ENCODE peak calls at places on chromosomes 6 and 20, in four cellular contexts. Y is HepG2, R is K562, C is GM12878. D is an unnamed sample.

GRCh38 chr6:56299916-56300315 is 52.5 kb upstream of the COL21A1 start:
- DNase-seq in R (no peak), C (no peak), Y (no peak), D (no peak)

GRCh38 chr20:20454850-20455627 is 87.1 kb downstream of the INSM1 start:
- DNase-seq in R (no peak), C (no peak), Y (no peak), D (no peak)

GRCh38 chr20:9038791-9039190 is 30.1 kb upstream of the PLCB4 start:
- DNase-seq in R (no peak), Y (no peak), C (no peak), D (no peak)

GRCh38 chr6:4010682-4011081 is 68.3 kb downstream of the FAM217A start:
- DNase-seq in Y (peak), C (no peak), R (peak), D (no peak)

GRCh38 chr20:3456648-3457047 is 14.2 kb upstream of the ATRN start:
- DNase-seq in R (no peak), Y (no peak), C (no peak), D (no peak)

GRCh38 chr6:17059022-17059421 is 42.8 kb upstream of the STMND1 start:
- DNase-seq in Y (no peak), R (no peak), C (no peak), D (no peak)

GRCh38 chr6:84979541-84979940 is 215.1 kb upstream of the TBX18 start:
- DNase-seq in Y (no peak), C (no peak), R (no peak), D (no peak)

GRCh38 chr6:127481628-127482027 is 22.4 kb upstream of the KIAA0408 start:
- DNase-seq in C (no peak), R (no peak), Y (no peak), D (no peak)

GRCh38 chr6:132130530-132131298 is 179.5 kb upstream of the CCN2 start:
- DNase-seq in R (no peak), C (no peak), Y (no peak), D (no peak)

GRCh38 chr6:37130704-37131103 is 39.2 kb upstream of the PIM1 start:
- DNase-seq in R (no peak), C (no peak), Y (peak), D (no peak)

GRCh38 chr20:17921774-17922173 is 46.8 kb downstream of the SNX5 start:
- DNase-seq in R (no peak), Y (no peak), C (no peak), D (no peak)

GRCh38 chr6:22194188-22194921 is 102.5 kb downstream of the PRL start:
- DNase-seq in Y (no peak), C (peak), R (no peak), D (no peak)

GRCh38 chr20:58986968-58987517 is 6.0 kb downstream of the NELFCD start:
- DNase-seq in R (no peak), C (no peak), Y (no peak), D (no peak)

DNA sequence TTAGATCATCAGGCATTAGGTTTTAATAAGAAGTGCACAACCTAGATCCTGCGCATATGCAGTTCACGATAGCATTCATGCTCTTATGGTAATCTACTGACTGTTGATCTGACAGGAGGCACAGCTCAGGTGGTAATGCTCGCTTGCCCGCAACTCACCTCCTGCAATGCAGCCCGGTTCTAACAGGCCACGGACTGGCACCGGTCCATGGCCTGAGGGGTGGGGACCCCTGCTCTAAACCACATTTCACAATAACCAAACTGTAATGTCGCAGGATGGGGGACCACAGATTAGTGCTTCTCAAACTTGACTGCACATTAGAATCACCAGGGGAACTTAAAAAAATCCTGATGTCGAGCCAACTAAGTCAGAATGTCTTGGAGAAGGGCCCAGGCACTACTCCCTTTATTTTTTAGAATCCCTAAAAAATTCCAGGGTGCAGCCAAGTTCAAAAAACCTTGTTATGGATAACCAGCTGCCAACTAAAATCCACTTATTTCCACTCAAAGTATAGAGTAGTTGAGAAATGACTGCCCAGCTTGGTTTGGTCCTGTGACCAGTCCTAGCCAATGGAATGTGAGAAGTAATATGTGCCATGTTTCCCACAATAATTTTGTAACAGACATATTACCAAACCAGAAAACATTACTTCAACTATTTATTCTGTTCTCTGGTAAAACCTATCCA is 3.1 kb downstream of the SHPRH start:
- DNase-seq in Y (no peak), R (no peak), C (no peak), D (no peak)
- TF ChIP-seq TCF7 in Y (no peak), R (no peak), C (no peak), D (no peak)

DNA sequence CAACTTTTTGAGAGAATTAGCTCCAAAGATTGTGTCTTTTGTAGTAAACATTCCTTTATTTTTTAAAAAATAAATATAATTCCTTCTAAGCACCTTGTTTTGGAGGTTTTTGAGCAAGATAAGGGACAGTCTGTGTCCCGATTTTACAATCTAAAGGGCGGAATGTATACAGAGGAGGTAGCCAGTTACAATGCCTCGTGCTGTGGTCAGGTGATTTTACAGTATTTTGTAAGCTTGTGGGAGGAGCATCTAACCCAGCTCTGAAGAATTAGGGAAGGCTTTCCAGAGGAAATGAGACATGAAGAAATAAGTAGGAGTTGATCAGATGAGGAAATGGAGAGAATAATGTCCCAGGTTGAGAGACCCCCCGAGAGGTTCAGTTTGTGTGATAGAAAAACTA is 1.3 kb downstream of the HINT3 start:
- DNase-seq in R (no peak), Y (peak), C (no peak), D (no peak)
- TF ChIP-seq TCF7 in R (no peak), Y (no peak), C (no peak), D (no peak)

GRCh38 chr20:63652192-63652980 is 838 bp downstream of the STMN3 start:
- DNase-seq in Y (peak), C (no peak), R (peak), D (peak)
- TF ChIP-seq TCF7 in Y (no peak), C (no peak), R (no peak), D (no peak)

DNA sequence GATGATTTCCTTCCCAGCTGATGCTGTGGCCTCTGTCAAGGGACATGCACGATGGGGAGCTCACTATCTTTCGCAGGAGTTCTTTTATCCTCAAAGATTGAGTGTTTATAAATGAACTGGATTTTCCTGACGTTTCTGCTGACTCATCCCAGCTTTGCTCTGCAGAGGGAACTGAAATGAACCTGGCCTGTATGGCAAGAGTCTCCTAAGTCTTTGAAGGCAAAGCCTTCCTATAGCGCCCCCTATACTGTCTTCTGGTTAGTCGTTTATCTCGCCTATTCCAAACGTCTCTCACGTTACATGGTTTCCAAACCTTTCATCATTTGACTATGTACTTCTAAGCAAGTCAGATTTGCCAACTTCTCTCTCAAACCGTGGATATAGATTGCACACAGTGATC is 565.3 kb downstream of the KIF16B start:
- DNase-seq in Y (no peak), C (no peak), R (no peak), D (no peak)
- TF ChIP-seq TCF7 in Y (no peak), C (no peak), R (no peak), D (no peak)

DNA sequence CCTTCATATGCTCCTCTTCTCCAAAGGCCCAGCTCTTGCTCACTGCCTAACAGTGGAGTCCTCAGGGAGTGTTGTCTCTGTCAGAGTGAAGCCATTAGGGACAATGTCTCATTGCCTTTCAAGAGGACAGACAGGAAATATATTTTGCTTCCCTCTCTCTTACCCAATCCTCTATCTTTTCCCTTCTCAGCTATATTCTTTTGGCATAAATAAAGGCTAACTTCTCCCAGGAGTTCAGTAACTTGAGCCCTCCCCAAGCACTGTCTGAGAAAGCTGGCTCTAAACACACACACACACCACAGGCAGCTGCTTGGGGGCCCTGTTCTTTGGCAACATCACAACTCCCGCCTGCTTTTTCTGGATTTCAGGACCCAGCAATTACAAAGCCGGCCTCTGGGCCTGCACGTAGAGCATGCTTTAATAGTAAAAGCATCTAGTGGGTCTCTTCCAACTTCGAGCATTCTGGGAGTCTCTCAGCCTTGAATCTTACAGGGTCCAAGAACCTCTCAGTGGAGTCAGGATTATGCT is 34.7 kb upstream of the LAMA4 start:
- DNase-seq in C (no peak), R (no peak), Y (no peak), D (no peak)
- TF ChIP-seq TCF7 in C (no peak), R (no peak), Y (no peak), D (no peak)

GRCh38 chr6:93343476-93343875 is 75.9 kb downstream of the EPHA7 start:
- DNase-seq in Y (no peak), C (no peak), R (no peak), D (no peak)
- TF ChIP-seq TCF7 in Y (no peak), C (no peak), R (no peak), D (no peak)

GRCh38 chr6:169869301-169869700 is 117.9 kb downstream of the ERMARD start:
- DNase-seq in Y (no peak), R (no peak), C (no peak), D (no peak)
- TF ChIP-seq TCF7 in Y (no peak), R (no peak), C (no peak), D (no peak)

GRCh38 chr20:23095504-23095903 is 9.4 kb upstream of the CD93 start:
- DNase-seq in R (no peak), C (no peak), Y (no peak), D (no peak)

GRCh38 chr20:23097636-23098580 is 11.8 kb upstream of the CD93 start:
- DNase-seq in C (no peak), Y (no peak), R (no peak), D (no peak)

GRCh38 chr20:23094927-23095326 is 8.8 kb upstream of the CD93 start:
- DNase-seq in C (no peak), R (no peak), Y (no peak), D (no peak)

GRCh38 chr20:23096073-23096472 is 9.9 kb upstream of the CD93 start:
- DNase-seq in Y (no peak), R (no peak), C (no peak), D (no peak)

DNA sequence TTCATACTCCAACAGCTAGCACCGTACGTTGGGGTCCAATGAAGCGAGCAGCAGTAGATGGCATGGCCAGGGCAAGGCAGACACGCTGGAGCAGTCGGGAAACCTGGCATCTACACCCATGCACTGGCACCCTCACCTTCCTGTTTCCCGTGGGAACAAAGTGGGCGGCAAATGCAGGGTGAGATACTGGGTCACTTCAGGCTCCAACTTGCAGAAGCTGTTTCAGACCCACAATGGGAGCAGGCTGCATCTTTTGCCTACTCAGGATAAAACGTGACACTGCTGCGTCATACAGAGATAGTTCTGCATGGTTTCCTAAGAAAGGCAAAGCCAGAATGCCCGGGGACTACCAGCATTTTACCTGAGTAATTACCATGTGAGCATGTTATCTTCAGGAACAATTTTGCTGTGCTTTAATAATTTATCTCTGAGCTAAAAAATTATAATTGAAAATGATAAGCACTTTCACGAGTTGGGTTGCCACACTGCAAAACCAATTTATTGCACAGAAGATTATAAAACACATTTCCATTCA is 10.9 kb upstream of the CD93 start:
- DNase-seq in R (no peak), C (no peak), Y (no peak), D (no peak)
- TF ChIP-seq TCF7 in R (no peak), C (no peak), Y (no peak), D (no peak)

GRCh38 chr6:30006170-30007131 is 54.6 kb upstream of the POLR1H start:
- DNase-seq in Y (no peak), C (no peak), R (no peak), D (peak)
- TF ChIP-seq TCF7 in Y (no peak), C (no peak), R (no peak), D (no peak)

GRCh38 chr6:119297049-119297448 is 52.5 kb downstream of the MAN1A1 start:
- DNase-seq in C (no peak), R (no peak), Y (peak), D (no peak)
- TF ChIP-seq TCF7 in C (no peak), R (no peak), Y (no peak), D (no peak)